ENCODE peak calls at places on chromosomes 2 and 18, in six cellular contexts. H is stomach, R is gastrocnemius medialis, V is uterus, W is vagina, Z is H1. L is an unnamed sample.

GRCh38 chr2:209937893-209938292 is 64.5 kb upstream of the RPE start:
- DNase-seq in H (no peak), R (no peak), V (no peak), W (no peak), Z (no peak), L (no peak)

GRCh38 chr18:68714356-68714706 is 577 bp downstream of the TMX3 start:
- DNase-seq in H (no peak), R (no peak), V (no peak), W (no peak), Z (no peak), L (no peak)

GRCh38 chr18:26432651-26433424 is 115.5 kb downstream of the KCTD1 start:
- DNase-seq in H (no peak), R (no peak), V (no peak), W (no peak), Z (no peak), L (no peak)

GRCh38 chr2:64677530-64677929 is 23.8 kb upstream of the SERTAD2 start:
- DNase-seq in H (no peak), R (no peak), V (no peak), W (no peak), Z (no peak), L (no peak)

GRCh38 chr2:25014631-25015030 is 27.2 kb upstream of the EFR3B start:
- DNase-seq in H (no peak), R (no peak), V (no peak), W (no peak), Z (no peak), L (no peak)

GRCh38 chr18:7663305-7664023 is 96.3 kb downstream of the PTPRM start:
- DNase-seq in H (no peak), R (no peak), V (no peak), W (no peak), Z (no peak), L (no peak)

GRCh38 chr18:27688581-27688980 is 488.3 kb downstream of the CDH2 start:
- DNase-seq in H (no peak), R (no peak), V (no peak), W (no peak), Z (no peak), L (no peak)

GRCh38 chr2:218229239-218229638 is 12.2 kb downstream of the ARPC2 start:
- DNase-seq in H (no peak), R (no peak), V (no peak), W (no peak), Z (no peak), L (no peak)

GRCh38 chr2:145592362-145592761 is 1072.4 kb upstream of the ZEB2 start:
- DNase-seq in H (no peak), R (no peak), V (no peak), W (no peak), Z (no peak), L (no peak)

GRCh38 chr2:21452678-21453077 is 328.9 kb downstream of the TDRD15 start:
- DNase-seq in H (no peak), R (no peak), V (no peak), W (no peak), Z (no peak), L (no peak)

GRCh38 chr2:133107436-133107835 is 437.4 kb upstream of the LYPD1 start:
- DNase-seq in H (no peak), R (no peak), V (no peak), W (no peak), Z (no peak), L (no peak)

GRCh38 chr2:3535794-3536681 is 16.7 kb upstream of the ADI1 start:
- DNase-seq in H (peak), R (peak), V (peak), W (no peak), Z (no peak), L (peak)

GRCh38 chr2:11495844-11496271 is 29.9 kb upstream of the E2F6 start:
- DNase-seq in H (no peak), R (no peak), V (peak), W (no peak), Z (no peak), L (no peak)

GRCh38 chr2:47373747-47374146 is 29.2 kb upstream of the MSH2 start:
- DNase-seq in H (peak), R (no peak), V (no peak), W (no peak), Z (no peak), L (no peak)

GRCh38 chr2:33276868-33277503 is 199.5 kb upstream of the RASGRP3 start:
- DNase-seq in H (no peak), R (peak), V (peak), W (no peak), Z (no peak), L (no peak)

GRCh38 chr2:56009758-56010534 is 86.4 kb upstream of the EFEMP1 start:
- DNase-seq in H (no peak), R (no peak), V (no peak), W (no peak), Z (no peak), L (no peak)

GRCh38 chr2:18898271-18898670 is 308.9 kb upstream of the NT5C1B start:
- DNase-seq in H (no peak), R (no peak), V (no peak), W (no peak), Z (no peak), L (no peak)

GRCh38 chr2:54570925-54571694 is 115.0 kb downstream of the SPTBN1 start:
- DNase-seq in H (peak), R (peak), V (peak), W (no peak), Z (no peak), L (no peak)

GRCh38 chr2:75587954-75588587 is 27.3 kb upstream of the EVA1A start:
- DNase-seq in H (no peak), R (no peak), V (no peak), W (no peak), Z (no peak), L (no peak)

GRCh38 chr2:230871361-230872150 is 6.8 kb downstream of the ITM2C start:
- DNase-seq in H (peak), R (no peak), V (no peak), W (peak), Z (no peak), L (peak)

GRCh38 chr2:17589406-17590035 is 49.0 kb downstream of the VSNL1 start:
- DNase-seq in H (no peak), R (no peak), V (no peak), W (no peak), Z (no peak), L (no peak)

GRCh38 chr2:174062934-174063333 is 97.8 kb upstream of the SP3 start:
- DNase-seq in H (no peak), R (no peak), V (no peak), W (no peak), Z (no peak), L (no peak)

GRCh38 chr2:155301221-155301620 is 602.7 kb downstream of the KCNJ3 start:
- DNase-seq in H (no peak), R (no peak), V (no peak), W (no peak), Z (no peak), L (no peak)

GRCh38 chr2:128394004-128394730 is 75.5 kb upstream of the HS6ST1 start:
- DNase-seq in H (peak), R (no peak), V (no peak), W (no peak), Z (no peak), L (no peak)

GRCh38 chr2:154681741-154682140 is 16.8 kb upstream of the KCNJ3 start:
- DNase-seq in H (no peak), R (no peak), V (no peak), W (no peak), Z (no peak), L (no peak)

GRCh38 chr18:12990977-12991838 is at the start of gene CEP192:
- DNase-seq in H (peak), R (peak), V (peak), W (peak), Z (peak), L (peak)
- TF ChIP-seq POLR2A in H (no peak), R (peak), V (peak), W (no peak), Z (peak), L (no peak)

GRCh38 chr2:219495531-219496122 is 3.1 kb upstream of the GMPPA start:
- DNase-seq in H (peak), R (peak), V (peak), W (no peak), Z (no peak), L (peak)
- H3K27ac ChIP-seq in H (no peak), R (peak), V (peak), W (peak), Z (no peak), L (no peak)

GRCh38 chr2:7119504-7119835 is 202.3 kb downstream of the RNF144A start:
- DNase-seq in H (no peak), R (no peak), V (no peak), W (no peak), Z (no peak), L (no peak)

GRCh38 chr2:7115364-7115763 is 198.2 kb downstream of the RNF144A start:
- DNase-seq in H (no peak), R (no peak), V (no peak), W (no peak), Z (no peak), L (no peak)

GRCh38 chr2:7116516-7116915 is 199.3 kb downstream of the RNF144A start:
- DNase-seq in H (no peak), R (no peak), V (no peak), W (no peak), Z (no peak), L (no peak)

GRCh38 chr2:7121851-7122250 is 204.6 kb downstream of the RNF144A start:
- DNase-seq in H (no peak), R (no peak), V (no peak), W (no peak), Z (no peak), L (no peak)

DNA sequence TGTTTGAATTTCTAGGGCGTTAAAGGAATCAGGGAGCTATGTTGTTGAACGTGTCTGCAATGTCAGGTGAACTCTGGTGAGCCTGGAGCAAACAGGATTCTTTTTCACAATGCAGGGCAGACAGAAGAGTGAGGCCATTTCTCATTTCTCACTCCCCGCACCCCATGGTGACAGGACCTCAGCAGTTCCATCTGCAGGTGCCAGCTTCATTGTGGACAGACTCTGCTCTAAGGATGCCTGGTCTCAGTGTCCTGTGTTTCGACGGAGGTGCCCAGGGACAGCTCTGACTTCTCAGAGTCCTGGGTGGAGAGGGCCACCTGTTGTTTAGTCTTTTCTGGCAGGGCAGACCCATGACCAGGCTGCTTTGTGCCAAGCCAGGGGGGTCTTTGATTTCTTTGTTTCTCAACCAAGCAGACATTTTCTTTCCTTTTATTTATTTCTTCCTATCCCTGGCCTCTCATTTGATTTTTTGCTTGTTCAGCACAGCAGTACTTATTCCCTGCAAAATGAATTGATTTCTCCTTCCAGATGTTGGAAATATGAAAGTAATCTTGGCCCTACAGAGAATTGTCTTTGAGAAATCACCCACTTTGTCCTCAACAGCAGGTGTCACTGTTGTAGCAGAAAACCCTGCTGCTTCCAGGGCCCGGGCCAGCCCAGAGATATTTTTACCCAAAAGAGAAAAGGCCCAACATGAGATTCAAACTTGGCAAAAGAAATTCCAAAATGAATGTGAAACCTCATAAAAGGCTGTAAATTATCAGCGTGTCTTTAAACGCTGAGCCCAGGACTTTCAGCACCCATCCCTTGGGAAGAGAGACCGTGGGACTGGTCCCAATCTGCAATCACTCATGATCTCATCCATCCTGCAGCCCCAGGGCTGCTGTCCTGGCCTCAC is 201.6 kb downstream of the RNF144A start:
- DNase-seq in H (no peak), R (no peak), V (peak), W (no peak), Z (no peak), L (no peak)
- TF ChIP-seq CTCF in H (no peak), R (no peak), V (peak), W (no peak), Z (peak), L (no peak)

GRCh38 chr2:44939074-44940052 is 2.1 kb upstream of the SIX3 start:
- DNase-seq in H (no peak), R (no peak), V (no peak), W (no peak), Z (no peak), L (peak)

GRCh38 chr2:44936275-44936674 is 5.2 kb upstream of the SIX3 start:
- DNase-seq in H (no peak), R (no peak), V (no peak), W (no peak), Z (no peak), L (no peak)

GRCh38 chr2:44938287-44939073 is 3.0 kb upstream of the SIX3 start:
- DNase-seq in H (no peak), R (no peak), V (no peak), W (no peak), Z (no peak), L (peak)

GRCh38 chr2:44936715-44937687 is 4.5 kb upstream of the SIX3 start:
- DNase-seq in H (no peak), R (no peak), V (no peak), W (no peak), Z (no peak), L (peak)

GRCh38 chr2:44937688-44938240 is 3.7 kb upstream of the SIX3 start:
- DNase-seq in H (no peak), R (no peak), V (no peak), W (no peak), Z (no peak), L (peak)
- TF ChIP-seq POLR2A in H (no peak), R (no peak), V (no peak), W (no peak), Z (no peak), L (no peak)